ENCODE peak calls at places on chromosomes 16 and 17, in nine cellular contexts. G is midbrain; S is NK-92 treated with Interleukin-12 subunit alpha and Interleukin-12 subunit beta, amount 100 ng/mL, for 24 hours; X is ureter; T is T-helper 17 cell; V is ELR; L is NCI-H1694 treated with DMSO at 0.1 percent for 48 hours; O is NCI-H1436; A is psoas muscle. P is an unnamed sample.

GRCh38 chr17:2400474-2400866 is 390 bp downstream of the MNT start:
- DNase-seq in X (no peak), O (peak), G (peak), V (peak), A (peak), T (peak), S (peak), L (no peak), P (peak)

GRCh38 chr16:1019234-1019933 is 37.8 kb downstream of the SOX8 start:
- DNase-seq in A (peak), T (no peak), L (no peak), G (peak), S (no peak), V (peak), O (no peak), X (no peak), P (no peak)

GRCh38 chr17:77061711-77062110 is 79.1 kb upstream of the SEC14L1 start:
- DNase-seq in G (no peak), O (no peak), A (no peak), X (no peak), L (no peak), V (no peak), T (no peak), S (no peak), P (no peak)

GRCh38 chr17:61448042-61448441 is 4.2 kb upstream of the TBX4 start:
- DNase-seq in X (no peak), V (no peak), L (no peak), O (no peak), A (no peak), G (no peak), T (no peak), S (no peak), P (no peak)

GRCh38 chr16:12519986-12520385 is 283.7 kb downstream of the CPPED1 start:
- DNase-seq in G (no peak), X (no peak), O (no peak), L (no peak), T (no peak), S (no peak), V (no peak), A (no peak), P (no peak)

GRCh38 chr17:18008496-18009268 is 30.3 kb downstream of the ATPAF2 start:
- DNase-seq in A (no peak), L (no peak), T (no peak), X (no peak), S (no peak), V (peak), G (no peak), O (no peak), P (no peak)

GRCh38 chr16:84720180-84720579 is 20.4 kb downstream of the USP10 start:
- DNase-seq in V (no peak), G (no peak), O (no peak), A (no peak), T (no peak), L (no peak), X (no peak), S (no peak), P (no peak)

GRCh38 chr16:49776085-49776501 is 79.8 kb downstream of the ZNF423 start:
- DNase-seq in T (no peak), G (peak), V (no peak), X (no peak), A (peak), S (no peak), L (no peak), O (no peak), P (no peak)

GRCh38 chr16:87236516-87237115 is 80.6 kb downstream of the C16orf95 start:
- DNase-seq in G (no peak), X (no peak), L (no peak), T (no peak), S (no peak), O (no peak), V (no peak), A (no peak), P (no peak)

GRCh38 chr17:30240177-30240576 is 4.7 kb upstream of the SLC6A4 start:
- DNase-seq in S (no peak), T (no peak), X (no peak), G (no peak), O (no peak), L (no peak), A (no peak), V (no peak), P (no peak)

GRCh38 chr16:48627148-48627547 is 17.2 kb upstream of the N4BP1 start:
- DNase-seq in A (no peak), T (no peak), S (no peak), G (no peak), X (peak), L (no peak), V (no peak), O (no peak), P (no peak)

GRCh38 chr17:81537856-81538555 is 9.8 kb downstream of the FSCN2 start:
- DNase-seq in O (peak), S (no peak), V (no peak), L (peak), X (no peak), G (no peak), A (peak), T (no peak), P (no peak)

GRCh38 chr17:76791053-76791980 is 53.4 kb downstream of the MFSD11 start:
- DNase-seq in S (no peak), O (no peak), G (peak), T (peak), A (peak), L (peak), X (no peak), V (peak), P (peak)

GRCh38 chr17:49681336-49681735 is 3.4 kb upstream of the SPOP start:
- DNase-seq in V (no peak), T (no peak), L (no peak), X (no peak), G (no peak), A (no peak), S (no peak), O (no peak), P (no peak)

GRCh38 chr17:13520899-13521572 is 80.7 kb downstream of the HS3ST3A1 start:
- DNase-seq in O (no peak), X (no peak), G (no peak), A (no peak), V (peak), L (no peak), T (no peak), S (no peak), P (no peak)

GRCh38 chr16:74737521-74737920 is 36.9 kb upstream of the MLKL start:
- DNase-seq in X (no peak), G (no peak), S (no peak), T (no peak), O (no peak), L (no peak), V (no peak), A (no peak), P (no peak)

GRCh38 chr17:2954898-2955445 is 108.4 kb downstream of the OR1D5 start:
- DNase-seq in X (peak), A (no peak), T (no peak), L (no peak), V (peak), S (no peak), G (no peak), O (no peak), P (peak)

GRCh38 chr16:80931985-80932720 is 74.5 kb downstream of the CMC2 start:
- DNase-seq in V (peak), L (no peak), O (peak), A (peak), X (peak), S (no peak), T (no peak), G (peak), P (peak)

GRCh38 chr16:26363581-26363980 is 671.8 kb downstream of the HS3ST4 start:
- DNase-seq in T (no peak), A (no peak), X (no peak), S (no peak), G (no peak), V (no peak), L (no peak), O (no peak), P (no peak)

GRCh38 chr17:44977740-44978584 is 9.9 kb upstream of the C1QL1 start:
- DNase-seq in L (peak), S (no peak), V (no peak), X (no peak), G (no peak), A (no peak), T (no peak), O (no peak), P (no peak)

GRCh38 chr17:7684856-7685532 is 2.3 kb downstream of the TP53 start:
- DNase-seq in S (no peak), O (no peak), L (no peak), V (no peak), X (no peak), A (no peak), T (no peak), G (no peak), P (no peak)

GRCh38 chr17:75516619-75517276 is 420 bp downstream of the TSEN54 start:
- DNase-seq in T (peak), G (no peak), A (no peak), X (no peak), O (no peak), V (peak), L (no peak), S (peak), P (no peak)

GRCh38 chr17:65629234-65629690 is 67.8 kb upstream of the AXIN2 start:
- DNase-seq in T (no peak), S (no peak), X (no peak), L (no peak), A (no peak), G (no peak), V (no peak), O (peak), P (no peak)

GRCh38 chr17:2171725-2172446 is 117.0 kb downstream of the HIC1 start:
- DNase-seq in A (peak), O (no peak), X (peak), V (peak), S (no peak), G (peak), L (peak), T (no peak), P (no peak)

GRCh38 chr16:50988441-50988840 is 162.6 kb downstream of the SALL1 start:
- DNase-seq in T (no peak), S (no peak), X (no peak), O (no peak), V (no peak), G (no peak), L (no peak), A (no peak), P (no peak)

GRCh38 chr17:17141279-17141678 is 64.9 kb downstream of the PLD6 start:
- DNase-seq in X (no peak), O (no peak), T (no peak), A (peak), L (no peak), S (no peak), G (no peak), V (no peak), P (no peak)